ENCODE peak calls at places on chromosomes 16 and 17, in nine cellular contexts. One of them, this sample, is unnamed.
A peak's percentile ranks its signal among the peaks of the same experiment; 100 is the strongest.

GRCh38 chr16:24077989-24078388 is 178.1 kb upstream of the CACNG3 start:
- DNase-seq in SK-MEL-5: no peak
- DNase-seq in cerebellar nuclear complex: no peak
- DNase-seq in retina: no peak
- DNase-seq in HFF-Myc: no peak
- DNase-seq in activated naive CD8-positive, alpha-beta T cell treated with anti-CD3 and anti-CD28 coated beads for 36 hours: no peak
- DNase-seq in NCI-H1048: no peak
- DNase-seq in effector CD4-positive, alpha-beta T cell: no peak
- DNase-seq in NCI-H1694 treated with DMSO at 0.1 percent for 48 hours: no peak
- DNase-seq in this sample: no peak

GRCh38 chr17:65930140-65930715 is 261.7 kb downstream of the CEP112 start:
- DNase-seq in SK-MEL-5: peak; percentile 53
- DNase-seq in cerebellar nuclear complex: no peak
- DNase-seq in retina: no peak
- DNase-seq in HFF-Myc: no peak
- DNase-seq in activated naive CD8-positive, alpha-beta T cell treated with anti-CD3 and anti-CD28 coated beads for 36 hours: no peak
- DNase-seq in NCI-H1048: no peak
- DNase-seq in effector CD4-positive, alpha-beta T cell: no peak
- DNase-seq in NCI-H1694 treated with DMSO at 0.1 percent for 48 hours: no peak
- DNase-seq in this sample: no peak

GRCh38 chr16:76360384-76360783 is 83.2 kb downstream of the CNTNAP4 start:
- DNase-seq in SK-MEL-5: no peak
- DNase-seq in cerebellar nuclear complex: no peak
- DNase-seq in retina: peak; percentile 17
- DNase-seq in HFF-Myc: no peak
- DNase-seq in activated naive CD8-positive, alpha-beta T cell treated with anti-CD3 and anti-CD28 coated beads for 36 hours: no peak
- DNase-seq in NCI-H1048: no peak
- DNase-seq in effector CD4-positive, alpha-beta T cell: no peak
- DNase-seq in NCI-H1694 treated with DMSO at 0.1 percent for 48 hours: no peak
- DNase-seq in this sample: no peak

GRCh38 chr16:12356622-12357365 is 380.3 kb downstream of the SNX29 start:
- DNase-seq in SK-MEL-5: no peak
- DNase-seq in cerebellar nuclear complex: no peak
- DNase-seq in retina: no peak
- DNase-seq in HFF-Myc: no peak
- DNase-seq in activated naive CD8-positive, alpha-beta T cell treated with anti-CD3 and anti-CD28 coated beads for 36 hours: no peak
- DNase-seq in NCI-H1048: no peak
- DNase-seq in effector CD4-positive, alpha-beta T cell: no peak
- DNase-seq in NCI-H1694 treated with DMSO at 0.1 percent for 48 hours: no peak
- DNase-seq in this sample: no peak

GRCh38 chr16:74923766-74924460 is 61.0 kb downstream of the WDR59 start:
- DNase-seq in SK-MEL-5: no peak
- DNase-seq in cerebellar nuclear complex: no peak
- DNase-seq in retina: no peak
- DNase-seq in HFF-Myc: no peak
- DNase-seq in activated naive CD8-positive, alpha-beta T cell treated with anti-CD3 and anti-CD28 coated beads for 36 hours: no peak
- DNase-seq in NCI-H1048: no peak
- DNase-seq in effector CD4-positive, alpha-beta T cell: no peak
- DNase-seq in NCI-H1694 treated with DMSO at 0.1 percent for 48 hours: no peak
- DNase-seq in this sample: no peak

GRCh38 chr17:48555183-48555615 is 10.3 kb upstream of the HOXB2 start:
- DNase-seq in SK-MEL-5: peak; percentile 8
- DNase-seq in cerebellar nuclear complex: no peak
- DNase-seq in retina: no peak
- DNase-seq in HFF-Myc: no peak
- DNase-seq in activated naive CD8-positive, alpha-beta T cell treated with anti-CD3 and anti-CD28 coated beads for 36 hours: no peak
- DNase-seq in NCI-H1048: no peak
- DNase-seq in effector CD4-positive, alpha-beta T cell: no peak
- DNase-seq in NCI-H1694 treated with DMSO at 0.1 percent for 48 hours: peak; percentile 55
- DNase-seq in this sample: no peak

GRCh38 chr16:8740775-8741355 is 56.6 kb downstream of the TMEM186 start:
- DNase-seq in SK-MEL-5: no peak
- DNase-seq in cerebellar nuclear complex: no peak
- DNase-seq in retina: no peak
- DNase-seq in HFF-Myc: no peak
- DNase-seq in activated naive CD8-positive, alpha-beta T cell treated with anti-CD3 and anti-CD28 coated beads for 36 hours: no peak
- DNase-seq in NCI-H1048: no peak
- DNase-seq in effector CD4-positive, alpha-beta T cell: no peak
- DNase-seq in NCI-H1694 treated with DMSO at 0.1 percent for 48 hours: no peak
- DNase-seq in this sample: no peak

GRCh38 chr16:31362476-31363405 is 7.8 kb downstream of the ITGAX start:
- DNase-seq in SK-MEL-5: no peak
- DNase-seq in cerebellar nuclear complex: no peak
- DNase-seq in retina: no peak
- DNase-seq in HFF-Myc: no peak
- DNase-seq in activated naive CD8-positive, alpha-beta T cell treated with anti-CD3 and anti-CD28 coated beads for 36 hours: no peak
- DNase-seq in NCI-H1048: no peak
- DNase-seq in effector CD4-positive, alpha-beta T cell: no peak
- DNase-seq in NCI-H1694 treated with DMSO at 0.1 percent for 48 hours: no peak
- DNase-seq in this sample: peak; percentile 34

GRCh38 chr17:18041776-18042175 is 2.6 kb downstream of the GID4 start:
- DNase-seq in SK-MEL-5: peak; percentile 26
- DNase-seq in cerebellar nuclear complex: no peak
- DNase-seq in retina: no peak
- DNase-seq in HFF-Myc: no peak
- DNase-seq in activated naive CD8-positive, alpha-beta T cell treated with anti-CD3 and anti-CD28 coated beads for 36 hours: no peak
- DNase-seq in NCI-H1048: no peak
- DNase-seq in effector CD4-positive, alpha-beta T cell: no peak
- DNase-seq in NCI-H1694 treated with DMSO at 0.1 percent for 48 hours: no peak
- DNase-seq in this sample: peak; percentile 68

GRCh38 chr17:27660436-27660835 is 29.4 kb downstream of the LGALS9 start:
- DNase-seq in SK-MEL-5: no peak
- DNase-seq in cerebellar nuclear complex: no peak
- DNase-seq in retina: no peak
- DNase-seq in HFF-Myc: no peak
- DNase-seq in activated naive CD8-positive, alpha-beta T cell treated with anti-CD3 and anti-CD28 coated beads for 36 hours: no peak
- DNase-seq in NCI-H1048: no peak
- DNase-seq in effector CD4-positive, alpha-beta T cell: no peak
- DNase-seq in NCI-H1694 treated with DMSO at 0.1 percent for 48 hours: no peak
- DNase-seq in this sample: no peak

GRCh38 chr16:48681520-48681919 is 71.5 kb upstream of the N4BP1 start:
- DNase-seq in SK-MEL-5: no peak
- DNase-seq in cerebellar nuclear complex: no peak
- DNase-seq in retina: no peak
- DNase-seq in HFF-Myc: no peak
- DNase-seq in activated naive CD8-positive, alpha-beta T cell treated with anti-CD3 and anti-CD28 coated beads for 36 hours: no peak
- DNase-seq in NCI-H1048: no peak
- DNase-seq in effector CD4-positive, alpha-beta T cell: no peak
- DNase-seq in NCI-H1694 treated with DMSO at 0.1 percent for 48 hours: no peak
- DNase-seq in this sample: no peak